ENCODE peak calls at places on chromosomes 12 and 14, in ten cellular contexts. P is spleen, W is SK-N-SH, B is endothelial cell of umbilical vein, Q is GM23338, D is K562, O is prostate gland, I is Panc1, X is upper lobe of left lung, G is H1. Y is an unnamed sample.

GRCh38 chr14:23366163-23366921 is 1.4 kb upstream of the EFS start:
- DNase-seq in X (peak), B (no peak), I (no peak), P (peak), G (peak), O (peak), W (peak), D (no peak), Q (peak), Y (peak)

GRCh38 chr14:103130965-103131364 is 7.7 kb downstream of the TNFAIP2 start:
- DNase-seq in W (peak), Q (no peak), P (no peak), O (peak), G (no peak), B (no peak), I (no peak), D (no peak), X (no peak), Y (no peak)

GRCh38 chr12:9673404-9674225 is 4.1 kb downstream of the CLEC2D start:
- DNase-seq in W (peak), Q (peak), O (no peak), X (peak), D (peak), I (no peak), P (peak), G (no peak), B (peak), Y (no peak)

GRCh38 chr12:66695130-66695529 is 16.3 kb upstream of the GRIP1 start:
- DNase-seq in P (no peak), O (no peak), I (no peak), B (no peak), D (no peak), G (no peak), W (no peak), Q (no peak), X (no peak), Y (no peak)

GRCh38 chr12:2858944-2859352 is 2.1 kb upstream of the TEX52 start:
- DNase-seq in D (no peak), I (no peak), W (no peak), P (peak), X (no peak), O (no peak), Q (no peak), G (no peak), B (no peak), Y (no peak)

GRCh38 chr12:124348659-124349380 is 53.9 kb downstream of the RFLNA start:
- DNase-seq in X (no peak), G (no peak), D (no peak), P (no peak), O (no peak), W (no peak), I (no peak), Q (no peak), B (no peak), Y (no peak)

GRCh38 chr12:22409071-22409951 is 74.8 kb upstream of the ST8SIA1 start:
- DNase-seq in W (no peak), I (no peak), B (no peak), D (peak), X (no peak), G (no peak), P (peak), Q (no peak), O (no peak), Y (no peak)

GRCh38 chr14:65421201-65421981 is 8.9 kb downstream of the FUT8 start:
- DNase-seq in P (no peak), B (no peak), W (no peak), O (no peak), Q (no peak), G (no peak), D (no peak), I (no peak), X (no peak), Y (no peak)

GRCh38 chr12:96749978-96750377 is 157.1 kb upstream of the NEDD1 start:
- DNase-seq in G (peak), P (no peak), O (no peak), X (no peak), D (no peak), I (no peak), B (no peak), Q (peak), W (no peak), Y (no peak)

GRCh38 chr14:94971750-94972149 is 185.6 kb downstream of the DICER1 start:
- DNase-seq in G (no peak), I (no peak), P (no peak), D (no peak), X (no peak), Q (no peak), B (no peak), W (no peak), O (peak), Y (no peak)

GRCh38 chr12:122979001-122979907 is 1.2 kb upstream of the ARL6IP4 start:
- DNase-seq in X (no peak), B (no peak), I (no peak), P (peak), W (peak), Q (peak), G (peak), O (no peak), D (no peak), Y (no peak)

GRCh38 chr12:115910057-115910456 is 367.4 kb downstream of the MED13L start:
- DNase-seq in P (no peak), W (no peak), G (no peak), D (no peak), O (no peak), B (no peak), Q (no peak), X (no peak), I (no peak), Y (no peak)

GRCh38 chr12:93174473-93174872 is 203.3 kb upstream of the NUDT4 start:
- DNase-seq in D (no peak), Q (no peak), P (no peak), X (no peak), O (no peak), B (no peak), W (no peak), G (no peak), I (no peak), Y (no peak)
- TF ChIP-seq POLR2AphosphoS5 in D (no peak), Q (no peak), P (no peak), X (no peak), O (no peak), B (no peak), W (no peak), G (no peak), I (no peak), Y (no peak)

GRCh38 chr12:53235164-53235563 is 3.2 kb upstream of the RARG start:
- DNase-seq in G (no peak), Q (no peak), O (no peak), I (no peak), B (no peak), D (no peak), W (no peak), P (no peak), X (no peak), Y (no peak)

GRCh38 chr12:53232641-53233538 is 881 bp upstream of the RARG start:
- DNase-seq in D (no peak), O (peak), G (no peak), I (no peak), W (peak), B (no peak), X (peak), P (no peak), Q (peak), Y (no peak)

GRCh38 chr12:53234236-53234635 is 2.2 kb upstream of the RARG start:
- DNase-seq in D (no peak), I (no peak), X (no peak), G (peak), B (no peak), W (peak), P (no peak), Q (peak), O (no peak), Y (no peak)

GRCh38 chr12:53231859-53232640 is at the start of gene RARG:
- DNase-seq in I (no peak), O (peak), D (peak), Q (peak), X (peak), G (peak), W (peak), P (peak), B (no peak), Y (no peak)

DNA sequence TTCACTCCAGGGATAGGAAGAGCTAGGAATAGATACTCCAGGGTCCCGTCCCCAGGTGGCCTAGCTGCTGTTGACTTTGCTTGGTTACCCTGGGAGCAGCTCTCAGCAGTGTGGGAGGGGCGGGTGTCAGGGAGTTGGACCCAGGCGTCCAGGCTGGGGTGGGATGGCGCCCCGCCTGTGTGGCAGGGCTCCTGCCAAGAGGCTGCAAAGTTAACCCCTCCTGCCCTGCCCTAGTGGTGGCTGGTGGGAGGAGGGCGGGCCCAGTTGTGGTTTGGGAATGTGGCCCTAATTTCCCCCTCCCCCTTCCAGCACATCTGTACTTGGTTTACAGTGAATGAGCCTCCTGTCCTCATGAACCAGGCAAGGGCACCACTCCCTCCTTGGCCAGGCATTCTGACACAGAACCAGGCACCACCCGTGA is 1.7 kb upstream of the RARG start:
- DNase-seq in X (no peak), D (no peak), P (no peak), I (no peak), Q (peak), W (no peak), B (no peak), O (no peak), G (no peak), Y (no peak)
- TF ChIP-seq CTCF in X (no peak), D (no peak), P (no peak), I (no peak), Q (peak), W (peak), B (no peak), O (no peak), G (no peak), Y (no peak)

GRCh38 chr14:105818712-105819005 is 292.3 kb downstream of the TMEM121 start:
- DNase-seq in G (no peak), P (peak), W (peak), D (no peak), O (no peak), X (no peak), I (no peak), Q (no peak), B (no peak), Y (no peak)
- H3K4me3 ChIP-seq in G (no peak), P (no peak), W (no peak), D (no peak), O (no peak), X (no peak), I (no peak), Q (no peak), B (no peak), Y (no peak)

GRCh38 chr12:128684357-128684756 is 139.4 kb downstream of the SLC15A4 start:
- DNase-seq in B (no peak), D (no peak), P (no peak), O (no peak), X (no peak), G (no peak), I (no peak), Q (no peak), W (no peak), Y (no peak)
- TF ChIP-seq POLR2AphosphoS5 in B (no peak), D (no peak), P (no peak), O (peak), X (no peak), G (no peak), I (no peak), Q (no peak), W (no peak), Y (no peak)

GRCh38 chr14:74765721-74766120 is 2.6 kb downstream of the YLPM1 start:
- DNase-seq in W (no peak), P (no peak), D (no peak), G (no peak), B (peak), X (no peak), Q (no peak), I (no peak), O (no peak), Y (no peak)

GRCh38 chr14:74763803-74764531 is 851 bp downstream of the YLPM1 start:
- DNase-seq in I (no peak), P (no peak), Q (peak), O (peak), G (peak), W (peak), X (peak), D (peak), B (peak), Y (peak)

DNA sequence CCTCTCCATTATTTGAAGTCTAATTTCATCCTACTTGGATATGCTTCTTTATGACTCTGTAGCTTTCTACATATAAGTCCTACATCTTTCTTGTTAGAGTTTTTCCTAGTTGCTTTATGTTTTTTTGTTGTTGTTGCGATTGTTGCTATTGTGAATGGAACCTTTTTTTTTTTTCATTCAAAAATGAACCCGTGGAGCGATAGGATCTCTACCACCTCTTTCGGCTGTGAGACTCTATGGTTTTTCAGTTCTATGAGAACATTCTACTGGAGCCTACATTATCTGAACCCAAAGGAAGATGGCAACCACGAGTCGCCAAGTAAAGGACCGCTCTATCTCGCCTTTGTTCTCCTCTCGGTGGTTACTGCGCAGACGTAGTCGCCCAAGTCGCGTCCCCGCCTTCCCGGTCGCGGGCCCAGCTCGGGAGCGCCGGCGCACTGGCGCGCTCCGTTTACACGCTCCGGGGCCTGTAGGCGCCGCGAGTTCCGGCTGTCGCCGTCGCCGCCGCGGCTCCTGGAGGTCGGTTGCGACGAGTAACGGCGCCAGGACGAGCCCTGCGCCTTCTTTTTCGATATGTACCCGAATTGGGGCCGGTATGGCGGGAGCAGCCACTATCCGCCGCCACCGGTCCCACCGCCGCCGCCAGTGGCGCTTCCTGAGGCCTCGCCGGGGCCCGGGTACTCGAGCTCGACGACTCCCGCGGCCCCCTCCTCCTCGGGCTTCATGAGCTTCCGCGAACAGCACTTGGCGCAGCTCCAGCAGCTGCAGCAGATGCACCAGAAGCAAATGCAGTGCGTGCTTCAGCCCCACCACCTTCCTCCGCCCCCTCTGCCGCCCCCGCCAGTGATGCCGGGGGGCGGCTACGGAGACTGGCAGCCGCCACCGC is at the start of gene YLPM1:
- DNase-seq in I (peak), P (peak), X (peak), W (peak), B (peak), G (peak), O (peak), Q (peak), D (peak), Y (peak)
- TF ChIP-seq CTCF in I (peak), P (peak), X (peak), W (peak), B (peak), G (peak), O (peak), Q (peak), D (peak), Y (peak)